ENCODE peak calls at places on chromosomes 7 and 10, in four cellular contexts. One of them, this sample, is unnamed.

GRCh38 chr10:86489071-86489810 is 32.4 kb downstream of the WAPL start:
- DNase-seq in stimulated activated naive CD4-positive, alpha-beta T cell treated with Interleukin-2 at 50 U/mL for 16 hours: no peak
- DNase-seq in NCI-H1436: no peak
- DNase-seq in left cardiac atrium: no peak
- DNase-seq in this sample: no peak

GRCh38 chr7:31437466-31437865 is 76.4 kb upstream of the ITPRID1 start:
- DNase-seq in NCI-H1436: no peak
- DNase-seq in stimulated activated naive CD4-positive, alpha-beta T cell treated with Interleukin-2 at 50 U/mL for 16 hours: no peak
- DNase-seq in left cardiac atrium: no peak
- DNase-seq in this sample: no peak

GRCh38 chr7:23333671-23334246 is 34.6 kb downstream of the MALSU1 start:
- DNase-seq in stimulated activated naive CD4-positive, alpha-beta T cell treated with Interleukin-2 at 50 U/mL for 16 hours: no peak
- DNase-seq in NCI-H1436: no peak
- DNase-seq in left cardiac atrium: peak
- DNase-seq in this sample: no peak

GRCh38 chr10:131824371-131825149 is 76.2 kb upstream of the PPP2R2D start:
- DNase-seq in stimulated activated naive CD4-positive, alpha-beta T cell treated with Interleukin-2 at 50 U/mL for 16 hours: no peak
- DNase-seq in NCI-H1436: no peak
- DNase-seq in left cardiac atrium: no peak
- DNase-seq in this sample: no peak

GRCh38 chr10:124417846-124418725 is 637 bp downstream of the OAT start:
- DNase-seq in NCI-H1436: peak
- DNase-seq in stimulated activated naive CD4-positive, alpha-beta T cell treated with Interleukin-2 at 50 U/mL for 16 hours: peak
- DNase-seq in left cardiac atrium: peak
- DNase-seq in this sample: peak

GRCh38 chr10:76089626-76090185 is 658.3 kb downstream of the LRMDA start:
- DNase-seq in left cardiac atrium: no peak
- DNase-seq in stimulated activated naive CD4-positive, alpha-beta T cell treated with Interleukin-2 at 50 U/mL for 16 hours: no peak
- DNase-seq in NCI-H1436: peak
- DNase-seq in this sample: no peak

GRCh38 chr7:130941322-130942210 is 207.6 kb upstream of the KLF14 start:
- DNase-seq in stimulated activated naive CD4-positive, alpha-beta T cell treated with Interleukin-2 at 50 U/mL for 16 hours: no peak
- DNase-seq in left cardiac atrium: peak
- DNase-seq in NCI-H1436: no peak
- DNase-seq in this sample: no peak

GRCh38 chr10:780536-781524 is 91.4 kb upstream of the DIP2C start:
- DNase-seq in NCI-H1436: no peak
- DNase-seq in left cardiac atrium: no peak
- DNase-seq in stimulated activated naive CD4-positive, alpha-beta T cell treated with Interleukin-2 at 50 U/mL for 16 hours: no peak
- DNase-seq in this sample: no peak

GRCh38 chr10:43220971-43221418 is 45.9 kb downstream of the RASGEF1A start:
- DNase-seq in left cardiac atrium: peak
- DNase-seq in NCI-H1436: no peak
- DNase-seq in stimulated activated naive CD4-positive, alpha-beta T cell treated with Interleukin-2 at 50 U/mL for 16 hours: no peak
- DNase-seq in this sample: no peak

GRCh38 chr10:6520138-6520537 is 59.9 kb downstream of the PRKCQ start:
- DNase-seq in left cardiac atrium: no peak
- DNase-seq in NCI-H1436: no peak
- DNase-seq in stimulated activated naive CD4-positive, alpha-beta T cell treated with Interleukin-2 at 50 U/mL for 16 hours: no peak
- DNase-seq in this sample: no peak

GRCh38 chr7:920351-921070 is 34.0 kb downstream of the ADAP1 start:
- DNase-seq in stimulated activated naive CD4-positive, alpha-beta T cell treated with Interleukin-2 at 50 U/mL for 16 hours: peak
- DNase-seq in left cardiac atrium: peak
- DNase-seq in NCI-H1436: no peak
- DNase-seq in this sample: no peak

GRCh38 chr7:2224491-2224928 is 8.2 kb downstream of the MAD1L1 start:
- DNase-seq in stimulated activated naive CD4-positive, alpha-beta T cell treated with Interleukin-2 at 50 U/mL for 16 hours: no peak
- DNase-seq in NCI-H1436: no peak
- DNase-seq in left cardiac atrium: no peak
- DNase-seq in this sample: no peak

GRCh38 chr7:142454862-142455261 is 197.0 kb upstream of the PRSS58 start:
- DNase-seq in left cardiac atrium: no peak
- DNase-seq in NCI-H1436: no peak
- DNase-seq in stimulated activated naive CD4-positive, alpha-beta T cell treated with Interleukin-2 at 50 U/mL for 16 hours: no peak
- DNase-seq in this sample: peak

GRCh38 chr7:117946201-117946633 is 73.0 kb upstream of the CTTNBP2 start:
- DNase-seq in NCI-H1436: no peak
- DNase-seq in left cardiac atrium: no peak
- DNase-seq in stimulated activated naive CD4-positive, alpha-beta T cell treated with Interleukin-2 at 50 U/mL for 16 hours: no peak
- DNase-seq in this sample: no peak

This sample was measured in activated CD4-positive, alpha-beta T cell treated with anti-CD3 and anti-CD28 coated beads, Interleukin-2, amount 10 ng/mL, durations not matched to agents 7 days and 5 days.